ENCODE peak calls at places on chromosome 19, in eight cellular contexts. One of them, this sample, is unnamed.

GRCh38 chr19:41479757-41480191 is 36.8 kb downstream of the ERICH4 start:
- DNase-seq in substantia nigra: no peak
- DNase-seq in adipocyte: no peak
- DNase-seq in GM12865: peak; percentile 32
- DNase-seq in cerebellar nuclear complex: no peak
- DNase-seq in HL-60: no peak
- DNase-seq in psoas muscle: peak; percentile 56
- DNase-seq in amniotic stem cell: no peak
- DNase-seq in this sample: no peak

GRCh38 chr19:58361900-58362271 is 665 bp downstream of the ZNF497 start:
- DNase-seq in HL-60: peak; percentile 56
- DNase-seq in adipocyte: no peak
- DNase-seq in amniotic stem cell: peak; percentile 35
- DNase-seq in cerebellar nuclear complex: no peak
- DNase-seq in psoas muscle: peak; percentile 61
- DNase-seq in substantia nigra: peak; percentile 55
- DNase-seq in GM12865: peak; percentile 87
- DNase-seq in this sample: no peak

GRCh38 chr19:47479701-47480503 is 4.1 kb downstream of the KPTN start:
- DNase-seq in amniotic stem cell: no peak
- DNase-seq in psoas muscle: no peak
- DNase-seq in HL-60: no peak
- DNase-seq in cerebellar nuclear complex: no peak
- DNase-seq in substantia nigra: no peak
- DNase-seq in GM12865: no peak
- DNase-seq in adipocyte: peak; percentile 15
- DNase-seq in this sample: no peak

GRCh38 chr19:18152444-18152816 is 533 bp upstream of the PIK3R2 start:
- DNase-seq in amniotic stem cell: peak; percentile 95
- DNase-seq in HL-60: peak; percentile 100
- DNase-seq in adipocyte: peak; percentile 97
- DNase-seq in cerebellar nuclear complex: peak; percentile 82
- DNase-seq in psoas muscle: peak; percentile 95
- DNase-seq in substantia nigra: peak; percentile 95
- DNase-seq in GM12865: peak; percentile 100
- DNase-seq in this sample: peak; percentile 95

GRCh38 chr19:5057860-5058259 is 88.9 kb downstream of the KDM4B start:
- DNase-seq in GM12865: peak; percentile 18
- DNase-seq in adipocyte: no peak
- DNase-seq in HL-60: no peak
- DNase-seq in cerebellar nuclear complex: no peak
- DNase-seq in psoas muscle: no peak
- DNase-seq in amniotic stem cell: no peak
- DNase-seq in substantia nigra: no peak
- DNase-seq in this sample: no peak

GRCh38 chr19:39297931-39298634 is 1.9 kb downstream of the IFNL1 start:
- DNase-seq in substantia nigra: no peak
- DNase-seq in amniotic stem cell: no peak
- DNase-seq in GM12865: no peak
- DNase-seq in cerebellar nuclear complex: no peak
- DNase-seq in HL-60: no peak
- DNase-seq in adipocyte: no peak
- DNase-seq in psoas muscle: no peak
- DNase-seq in this sample: no peak

GRCh38 chr19:44308011-44308410 is 3.2 kb upstream of the ZNF235 start:
- DNase-seq in adipocyte: no peak
- DNase-seq in GM12865: no peak
- DNase-seq in cerebellar nuclear complex: no peak
- DNase-seq in HL-60: peak; percentile 42
- DNase-seq in psoas muscle: no peak
- DNase-seq in substantia nigra: no peak
- DNase-seq in amniotic stem cell: no peak
- DNase-seq in this sample: no peak

GRCh38 chr19:38304866-38305429 is 897 bp downstream of the C19orf33 start:
- DNase-seq in HL-60: no peak
- DNase-seq in adipocyte: no peak
- DNase-seq in substantia nigra: no peak
- DNase-seq in psoas muscle: no peak
- DNase-seq in cerebellar nuclear complex: no peak
- DNase-seq in amniotic stem cell: no peak
- DNase-seq in GM12865: no peak
- DNase-seq in this sample: no peak

GRCh38 chr19:5205388-5205787 is 135.2 kb downstream of the PTPRS start:
- DNase-seq in psoas muscle: no peak
- DNase-seq in GM12865: no peak
- DNase-seq in HL-60: peak; percentile 93
- DNase-seq in cerebellar nuclear complex: no peak
- DNase-seq in adipocyte: no peak
- DNase-seq in amniotic stem cell: no peak
- DNase-seq in substantia nigra: no peak
- DNase-seq in this sample: no peak

GRCh38 chr19:33490041-33490451 is 31.5 kb downstream of the PEPD start:
- DNase-seq in psoas muscle: no peak
- DNase-seq in substantia nigra: no peak
- DNase-seq in amniotic stem cell: no peak
- DNase-seq in adipocyte: no peak
- DNase-seq in HL-60: no peak
- DNase-seq in cerebellar nuclear complex: no peak
- DNase-seq in GM12865: no peak
- DNase-seq in this sample: no peak

GRCh38 chr19:40831502-40832430 is 18.5 kb downstream of the CYP2A6 start:
- DNase-seq in HL-60: peak; percentile 87
- DNase-seq in GM12865: no peak
- DNase-seq in adipocyte: peak; percentile 97
- DNase-seq in cerebellar nuclear complex: no peak
- DNase-seq in substantia nigra: no peak
- DNase-seq in amniotic stem cell: peak; percentile 77
- DNase-seq in psoas muscle: no peak
- DNase-seq in this sample: no peak

GRCh38 chr19:30742981-30743380 is 370.8 kb downstream of the ZNF536 start:
- DNase-seq in cerebellar nuclear complex: no peak
- DNase-seq in adipocyte: no peak
- DNase-seq in HL-60: no peak
- DNase-seq in GM12865: no peak
- DNase-seq in amniotic stem cell: no peak
- DNase-seq in substantia nigra: no peak
- DNase-seq in psoas muscle: no peak
- DNase-seq in this sample: no peak

GRCh38 chr19:54905411-54905810 is 537 bp upstream of the NCR1 start:
- DNase-seq in cerebellar nuclear complex: no peak
- DNase-seq in GM12865: no peak
- DNase-seq in substantia nigra: no peak
- DNase-seq in amniotic stem cell: no peak
- DNase-seq in HL-60: no peak
- DNase-seq in psoas muscle: no peak
- DNase-seq in adipocyte: no peak
- DNase-seq in this sample: no peak

GRCh38 chr19:29370276-29370675 is 155.5 kb upstream of the VSTM2B start:
- DNase-seq in cerebellar nuclear complex: no peak
- DNase-seq in amniotic stem cell: no peak
- DNase-seq in psoas muscle: no peak
- DNase-seq in HL-60: no peak
- DNase-seq in adipocyte: no peak
- DNase-seq in GM12865: no peak
- DNase-seq in substantia nigra: no peak
- DNase-seq in this sample: no peak

GRCh38 chr19:39568604-39569003 is 28.6 kb upstream of the EID2 start:
- DNase-seq in amniotic stem cell: no peak
- DNase-seq in adipocyte: no peak
- DNase-seq in psoas muscle: no peak
- DNase-seq in GM12865: no peak
- DNase-seq in substantia nigra: no peak
- DNase-seq in cerebellar nuclear complex: no peak
- DNase-seq in HL-60: no peak
- DNase-seq in this sample: no peak

GRCh38 chr19:35209646-35210045 is 18.9 kb downstream of the FAM187B start:
- DNase-seq in substantia nigra: no peak
- DNase-seq in adipocyte: no peak
- DNase-seq in amniotic stem cell: no peak
- DNase-seq in psoas muscle: no peak
- DNase-seq in cerebellar nuclear complex: no peak
- DNase-seq in GM12865: no peak
- DNase-seq in HL-60: no peak
- DNase-seq in this sample: no peak

GRCh38 chr19:53865918-53866696 is 1.6 kb upstream of the MYADM start:
- DNase-seq in GM12865: no peak
- DNase-seq in psoas muscle: peak; percentile 83
- DNase-seq in amniotic stem cell: peak; percentile 17
- DNase-seq in adipocyte: peak; percentile 92
- DNase-seq in HL-60: peak; percentile 34
- DNase-seq in cerebellar nuclear complex: peak; percentile 5
- DNase-seq in substantia nigra: peak; percentile 75
- DNase-seq in this sample: no peak

GRCh38 chr19:10888421-10888866 is 17.1 kb downstream of the CARM1 start:
- DNase-seq in substantia nigra: no peak
- DNase-seq in cerebellar nuclear complex: no peak
- DNase-seq in amniotic stem cell: no peak
- DNase-seq in GM12865: peak; percentile 34
- DNase-seq in adipocyte: no peak
- DNase-seq in psoas muscle: no peak
- DNase-seq in HL-60: no peak
- DNase-seq in this sample: no peak

GRCh38 chr19:6108721-6109633 is 1.3 kb downstream of the RFX2 start:
- DNase-seq in amniotic stem cell: no peak
- DNase-seq in psoas muscle: peak; percentile 65
- DNase-seq in HL-60: peak; percentile 37
- DNase-seq in adipocyte: peak; percentile 83
- DNase-seq in cerebellar nuclear complex: no peak
- DNase-seq in substantia nigra: peak; percentile 17
- DNase-seq in GM12865: peak; percentile 25
- DNase-seq in this sample: no peak

GRCh38 chr19:48123907-48124675 is 13.5 kb upstream of the PLA2G4C start:
- DNase-seq in adipocyte: peak; percentile 34
- DNase-seq in HL-60: no peak
- DNase-seq in cerebellar nuclear complex: no peak
- DNase-seq in substantia nigra: no peak
- DNase-seq in GM12865: no peak
- DNase-seq in amniotic stem cell: no peak
- DNase-seq in psoas muscle: no peak
- DNase-seq in this sample: no peak

GRCh38 chr19:45098521-45099464 is 5.8 kb downstream of the PPP1R37 start:
- DNase-seq in substantia nigra: peak; percentile 44
- DNase-seq in amniotic stem cell: no peak
- DNase-seq in adipocyte: no peak
- DNase-seq in HL-60: no peak
- DNase-seq in GM12865: no peak
- DNase-seq in cerebellar nuclear complex: peak; percentile 48
- DNase-seq in psoas muscle: peak; percentile 52
- DNase-seq in this sample: no peak

GRCh38 chr19:18741566-18742121 is 49.5 kb downstream of the COMP start:
- DNase-seq in amniotic stem cell: no peak
- DNase-seq in HL-60: no peak
- DNase-seq in substantia nigra: no peak
- DNase-seq in adipocyte: no peak
- DNase-seq in psoas muscle: no peak
- DNase-seq in GM12865: no peak
- DNase-seq in cerebellar nuclear complex: no peak
- DNase-seq in this sample: no peak

GRCh38 chr19:58003153-58003828 is 671 bp upstream of the ZNF606 start:
- DNase-seq in HL-60: no peak
- DNase-seq in amniotic stem cell: no peak
- DNase-seq in psoas muscle: no peak
- DNase-seq in adipocyte: no peak
- DNase-seq in cerebellar nuclear complex: no peak
- DNase-seq in GM12865: no peak
- DNase-seq in substantia nigra: no peak
- DNase-seq in this sample: no peak

GRCh38 chr19:35484637-35485036 is 5.6 kb downstream of the KRTDAP start:
- DNase-seq in substantia nigra: no peak
- DNase-seq in GM12865: peak; percentile 92
- DNase-seq in HL-60: no peak
- DNase-seq in adipocyte: no peak
- DNase-seq in amniotic stem cell: no peak
- DNase-seq in cerebellar nuclear complex: no peak
- DNase-seq in psoas muscle: no peak
- DNase-seq in this sample: no peak

GRCh38 chr19:28445826-28446225 is 767.1 kb downstream of the UQCRFS1 start:
- DNase-seq in GM12865: no peak
- DNase-seq in substantia nigra: no peak
- DNase-seq in HL-60: no peak
- DNase-seq in adipocyte: no peak
- DNase-seq in amniotic stem cell: no peak
- DNase-seq in cerebellar nuclear complex: no peak
- DNase-seq in psoas muscle: no peak
- DNase-seq in this sample: no peak

GRCh38 chr19:35577918-35578317 is 8.1 kb upstream of the PMIS2 start:
- DNase-seq in cerebellar nuclear complex: no peak
- DNase-seq in psoas muscle: no peak
- DNase-seq in substantia nigra: no peak
- DNase-seq in HL-60: no peak
- DNase-seq in amniotic stem cell: no peak
- DNase-seq in GM12865: no peak
- DNase-seq in adipocyte: no peak
- DNase-seq in this sample: no peak

GRCh38 chr19:45901912-45902650 is at the start of gene MYPOP:
- DNase-seq in GM12865: no peak
- DNase-seq in substantia nigra: no peak
- DNase-seq in amniotic stem cell: no peak
- DNase-seq in psoas muscle: no peak
- DNase-seq in HL-60: no peak
- DNase-seq in adipocyte: peak; percentile 25
- DNase-seq in cerebellar nuclear complex: no peak
- DNase-seq in this sample: no peak

GRCh38 chr19:55373318-55373992 is 3.2 kb upstream of the TMEM190 start:
- DNase-seq in cerebellar nuclear complex: no peak
- DNase-seq in adipocyte: no peak
- DNase-seq in HL-60: no peak
- DNase-seq in GM12865: no peak
- DNase-seq in amniotic stem cell: no peak
- DNase-seq in substantia nigra: no peak
- DNase-seq in psoas muscle: no peak
- DNase-seq in this sample: no peak

GRCh38 chr19:48608798-48609263 is 2.3 kb downstream of the SPACA4 start:
- DNase-seq in HL-60: peak; percentile 73
- DNase-seq in GM12865: peak; percentile 79
- DNase-seq in substantia nigra: peak; percentile 42
- DNase-seq in amniotic stem cell: no peak
- DNase-seq in adipocyte: peak; percentile 40
- DNase-seq in psoas muscle: no peak
- DNase-seq in cerebellar nuclear complex: no peak
- DNase-seq in this sample: peak; percentile 45

GRCh38 chr19:4555657-4556561 is 3.6 kb downstream of the SEMA6B start:
- DNase-seq in cerebellar nuclear complex: no peak
- DNase-seq in adipocyte: no peak
- DNase-seq in psoas muscle: no peak
- DNase-seq in amniotic stem cell: no peak
- DNase-seq in HL-60: no peak
- DNase-seq in substantia nigra: no peak
- DNase-seq in GM12865: no peak
- DNase-seq in this sample: no peak

GRCh38 chr19:15432018-15432494 is 13.3 kb upstream of the AKAP8L start:
- DNase-seq in HL-60: no peak
- DNase-seq in GM12865: no peak
- DNase-seq in psoas muscle: no peak
- DNase-seq in amniotic stem cell: no peak
- DNase-seq in substantia nigra: no peak
- DNase-seq in adipocyte: peak; percentile 49
- DNase-seq in cerebellar nuclear complex: no peak
- DNase-seq in this sample: no peak

GRCh38 chr19:33310606-33311325 is 8.4 kb upstream of the CEBPA start:
- DNase-seq in amniotic stem cell: no peak
- DNase-seq in HL-60: no peak
- DNase-seq in cerebellar nuclear complex: no peak
- DNase-seq in GM12865: no peak
- DNase-seq in adipocyte: no peak
- DNase-seq in substantia nigra: no peak
- DNase-seq in psoas muscle: no peak
- DNase-seq in this sample: no peak

GRCh38 chr19:45999653-46000121 is 4.4 kb downstream of the CCDC61 start:
- DNase-seq in substantia nigra: peak; percentile 36
- DNase-seq in HL-60: no peak
- DNase-seq in GM12865: no peak
- DNase-seq in psoas muscle: peak; percentile 53
- DNase-seq in adipocyte: peak; percentile 28
- DNase-seq in amniotic stem cell: no peak
- DNase-seq in cerebellar nuclear complex: peak; percentile 82
- DNase-seq in this sample: no peak

GRCh38 chr19:53882391-53883050 is 524 bp downstream of the PRKCG start:
- DNase-seq in psoas muscle: no peak
- DNase-seq in cerebellar nuclear complex: no peak
- DNase-seq in amniotic stem cell: no peak
- DNase-seq in substantia nigra: no peak
- DNase-seq in HL-60: no peak
- DNase-seq in adipocyte: no peak
- DNase-seq in GM12865: no peak
- DNase-seq in this sample: no peak

This sample was measured in iPS DF 19.7.